ENCODE peak calls at places on chromosomes 13 and 19, in seven cellular contexts. G is glutamatergic neuron, H is AG04450, W is endothelial cell, A is lower lobe of right lung, E is body of pancreas, X is progenitor cell of endocrine pancreas. O is an unnamed sample.
A peak's percentile ranks its signal among the peaks of the same experiment; 100 is the strongest.

GRCh38 chr13:78562237-78562889 is 41.0 kb downstream of the POU4F1 start:
- DNase-seq in G (no peak), H (no peak), W (no peak), A (no peak), E (no peak), X (no peak), O (no peak)

GRCh38 chr13:99339736-99340392 is 32.7 kb upstream of the GPR183 start:
- DNase-seq in G (peak; percentile 30), H (no peak), W (no peak), A (no peak), E (no peak), X (no peak), O (peak; percentile 26)

GRCh38 chr13:20270163-20270865 is 38.2 kb upstream of the GJB6 start:
- DNase-seq in G (no peak), H (no peak), W (no peak), A (no peak), E (no peak), X (no peak), O (peak; percentile 61)

GRCh38 chr13:72648513-72649065 is 78.8 kb downstream of the MZT1 start:
- DNase-seq in G (no peak), H (no peak), W (no peak), A (no peak), E (no peak), X (no peak), O (no peak)

GRCh38 chr13:27721681-27722080 is 70.6 kb upstream of the GSX1 start:
- DNase-seq in G (no peak), H (no peak), W (no peak), A (no peak), E (no peak), X (no peak), O (no peak)

GRCh38 chr19:38409631-38410133 is 6.8 kb downstream of the FAM98C start:
- DNase-seq in G (no peak), H (no peak), W (no peak), A (no peak), E (no peak), X (no peak), O (no peak)

GRCh38 chr19:58346961-58347929 is 6.0 kb downstream of the A1BG start:
- DNase-seq in G (peak; percentile 85), H (no peak), W (peak; percentile 64), A (peak; percentile 72), E (peak; percentile 41), X (peak; percentile 30), O (peak; percentile 45)

GRCh38 chr19:46975011-46975917 is 44.4 kb upstream of the NPAS1 start:
- DNase-seq in G (no peak), H (no peak), W (no peak), A (no peak), E (no peak), X (no peak), O (no peak)

GRCh38 chr13:93505104-93505952 is 278.7 kb downstream of the GPC6 start:
- DNase-seq in G (no peak), H (no peak), W (no peak), A (no peak), E (no peak), X (no peak), O (no peak)

GRCh38 chr13:67120872-67121531 is 109.1 kb downstream of the PCDH9 start:
- DNase-seq in G (no peak), H (peak; percentile 16), W (no peak), A (no peak), E (no peak), X (no peak), O (no peak)

GRCh38 chr19:30719991-30720329 is 347.8 kb downstream of the ZNF536 start:
- DNase-seq in G (no peak), H (no peak), W (no peak), A (no peak), E (peak; percentile 38), X (no peak), O (peak; percentile 44)

GRCh38 chr19:7947939-7948338 is 4.5 kb upstream of the TIMM44 start:
- DNase-seq in G (no peak), H (no peak), W (no peak), A (no peak), E (no peak), X (no peak), O (no peak)

GRCh38 chr19:16509141-16510061 is 13.2 kb downstream of the C19orf44 start:
- DNase-seq in G (no peak), H (peak; percentile 20), W (no peak), A (no peak), E (no peak), X (no peak), O (peak; percentile 75)

GRCh38 chr19:38733493-38734175 is 10.6 kb downstream of the CAPN12 start:
- DNase-seq in G (peak; percentile 14), H (no peak), W (no peak), A (peak; percentile 36), E (no peak), X (no peak), O (no peak)

GRCh38 chr19:51607077-51607476 is 23.1 kb downstream of the SIGLEC5 start:
- DNase-seq in G (no peak), H (no peak), W (no peak), A (no peak), E (no peak), X (no peak), O (no peak)

GRCh38 chr19:28607066-28607583 is 605.8 kb downstream of the UQCRFS1 start:
- DNase-seq in G (no peak), H (no peak), W (no peak), A (no peak), E (no peak), X (no peak), O (no peak)

O was measured in thyroid gland.